ENCODE peak calls at places on chromosome 3, in seven cellular contexts. B, Z, R, L, J, A and E are unnamed samples.

GRCh38 chr3:56930706-56931105 is 129.0 kb upstream of the ARHGEF3 start:
- DNase-seq in R (no peak), A (peak), J (no peak), L (no peak), B (no peak), Z (no peak), E (no peak)

GRCh38 chr3:104281713-104282112 is 1085.0 kb upstream of the ALCAM start:
- DNase-seq in B (no peak), L (no peak), R (no peak), Z (no peak), J (no peak), A (no peak), E (no peak)

GRCh38 chr3:12054245-12054644 is 50.1 kb downstream of the SYN2 start:
- DNase-seq in B (no peak), Z (no peak), A (no peak), L (no peak), R (no peak), J (no peak), E (no peak)

GRCh38 chr3:143847787-143848631 is at the start of gene SLC9A9:
- DNase-seq in L (peak), Z (peak), B (peak), J (peak), R (no peak), A (peak), E (no peak)

GRCh38 chr3:133964547-133964946 is 65.2 kb downstream of the SLCO2A1 start:
- DNase-seq in A (no peak), B (no peak), R (no peak), J (no peak), Z (no peak), L (peak), E (no peak)

GRCh38 chr3:5694267-5694666 is 506.8 kb downstream of the EDEM1 start:
- DNase-seq in R (no peak), L (no peak), Z (no peak), B (no peak), J (no peak), A (no peak), E (no peak)

GRCh38 chr3:80556728-80557127 is 788.9 kb upstream of the ROBO1 start:
- DNase-seq in A (no peak), R (no peak), B (no peak), L (no peak), Z (no peak), J (peak), E (no peak)

GRCh38 chr3:151630938-151631417 is 102.7 kb upstream of the AADACL2 start:
- DNase-seq in J (no peak), A (no peak), L (no peak), B (no peak), Z (no peak), R (no peak), E (no peak)